ENCODE peak calls at places on chromosomes 4 and X, in four cellular contexts. D is K562, S is H1, Z is GM12878. W is an unnamed sample.

GRCh38 chr4:176778063-176778462 is 14.7 kb downstream of the VEGFC start:
- DNase-seq in D (no peak), S (no peak), Z (no peak), W (no peak)

GRCh38 chrX:53716328-53717088 is 30.0 kb upstream of the HUWE1 start:
- DNase-seq in D (no peak), S (no peak), Z (peak), W (no peak)

GRCh38 chr4:54513741-54514140 is 144.0 kb upstream of the KIT start:
- DNase-seq in D (no peak), S (no peak), Z (no peak), W (no peak)

GRCh38 chr4:150106886-150107285 is 28.6 kb downstream of the DCLK2 start:
- DNase-seq in D (no peak), S (no peak), Z (no peak), W (no peak)

GRCh38 chr4:168386002-168386401 is 67.5 kb upstream of the DDX60 start:
- DNase-seq in D (no peak), S (no peak), Z (no peak), W (no peak)

GRCh38 chr4:98430708-98431403 is 169.7 kb downstream of the RAP1GDS1 start:
- DNase-seq in D (no peak), S (no peak), Z (no peak), W (no peak)

GRCh38 chr4:67035986-67036385 is 509.3 kb downstream of the CENPC start:
- DNase-seq in D (no peak), S (no peak), Z (no peak), W (no peak)

GRCh38 chr4:165351359-165352130 is 24.1 kb downstream of the MSMO1 start:
- DNase-seq in D (no peak), S (no peak), Z (no peak), W (no peak)

GRCh38 chr4:176845636-176846035 is 52.9 kb upstream of the VEGFC start:
- DNase-seq in D (no peak), S (no peak), Z (no peak), W (no peak)

GRCh38 chr4:182085051-182085480 is 158.1 kb upstream of the TENM3 start:
- DNase-seq in D (no peak), S (peak), Z (no peak), W (no peak)

GRCh38 chr4:3707423-3708102 is 58.6 kb upstream of the ADRA2C start:
- DNase-seq in D (no peak), S (no peak), Z (no peak), W (no peak)

GRCh38 chr4:68569466-68570121 is 6.5 kb downstream of the UGT2B17 start:
- DNase-seq in D (no peak), S (no peak), Z (no peak), W (no peak)

GRCh38 chrX:39605866-39606265 is 491.9 kb downstream of the BCOR start:
- DNase-seq in D (no peak), S (no peak), Z (no peak), W (no peak)

GRCh38 chr4:112063260-112063659 is 82.0 kb upstream of the FAM241A start:
- DNase-seq in D (no peak), S (no peak), Z (no peak), W (no peak)

GRCh38 chr4:7237863-7238262 is 45.5 kb downstream of the SORCS2 start:
- DNase-seq in D (no peak), S (no peak), Z (no peak), W (no peak)

GRCh38 chr4:188647820-188648380 is 508.7 kb downstream of the TRIML1 start:
- DNase-seq in D (no peak), S (no peak), Z (no peak), W (no peak)

GRCh38 chr4:137638934-137639333 is 106.6 kb upstream of the PCDH18 start:
- DNase-seq in D (no peak), S (no peak), Z (no peak), W (no peak)

GRCh38 chr4:156378053-156378665 is 424.5 kb upstream of the CTSO start:
- DNase-seq in D (no peak), S (no peak), Z (no peak), W (peak)

GRCh38 chr4:114287079-114287696 is 307.7 kb upstream of the ARSJ start:
- DNase-seq in D (no peak), S (no peak), Z (no peak), W (no peak)

GRCh38 chr4:106329027-106329618 is 12.8 kb downstream of the AIMP1 start:
- DNase-seq in D (peak), S (no peak), Z (no peak), W (peak)

GRCh38 chrX:81202413-81202794 is 502 bp downstream of the SH3BGRL start:
- DNase-seq in D (no peak), S (no peak), Z (no peak), W (no peak)

GRCh38 chrX:80576815-80577533 is 156.7 kb downstream of the TENT5D start:
- DNase-seq in D (no peak), S (no peak), Z (no peak), W (no peak)

GRCh38 chrX:133610056-133610455 is 194.8 kb upstream of the GPC4 start:
- DNase-seq in D (no peak), S (no peak), Z (no peak), W (peak)

GRCh38 chrX:133609151-133609550 is 193.9 kb upstream of the GPC4 start:
- DNase-seq in D (no peak), S (no peak), Z (no peak), W (no peak)

GRCh38 chrX:133606990-133607389 is 191.7 kb upstream of the GPC4 start:
- DNase-seq in D (no peak), S (no peak), Z (no peak), W (no peak)

GRCh38 chrX:133607419-133608348 is 192.4 kb upstream of the GPC4 start:
- DNase-seq in D (no peak), S (no peak), Z (no peak), W (no peak)

DNA sequence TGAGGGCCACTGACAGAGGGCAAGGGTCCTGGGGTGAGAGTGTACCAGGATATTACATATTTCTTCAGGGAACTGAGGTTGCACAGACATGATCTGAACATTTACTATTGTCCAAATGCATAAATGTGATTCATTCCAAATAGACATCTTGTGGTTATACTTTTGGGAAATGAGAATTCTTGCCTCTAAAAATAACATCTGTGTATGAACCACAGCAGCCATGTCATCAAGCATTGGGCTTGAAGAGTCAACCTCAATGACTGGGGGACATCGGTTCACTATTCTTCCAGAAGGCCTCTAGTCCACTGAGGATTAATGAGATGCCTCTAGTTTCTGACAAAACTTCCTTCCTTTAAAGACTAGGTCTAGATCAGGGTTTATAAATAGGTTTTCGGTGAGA is 193.1 kb upstream of the GPC4 start:
- DNase-seq in D (no peak), S (no peak), Z (no peak), W (no peak)
- TF ChIP-seq JUND in D (no peak), S (no peak), Z (no peak), W (no peak)

GRCh38 chrX:86504297-86504696 is 356.0 kb downstream of the DACH2 start:
- DNase-seq in D (no peak), S (no peak), Z (no peak), W (no peak)
- TF ChIP-seq JUND in D (no peak), S (no peak), Z (no peak), W (no peak)

GRCh38 chrX:38304010-38304409 is 23.3 kb downstream of the RPGR start:
- DNase-seq in D (no peak), S (no peak), Z (no peak), W (peak)
- TF ChIP-seq JUND in D (no peak), S (no peak), Z (no peak), W (no peak)

GRCh38 chr4:1011022-1011694 is at the start of gene FGFRL1:
- DNase-seq in D (peak), S (no peak), Z (no peak), W (peak)

GRCh38 chr4:1006856-1007255 is 4.6 kb upstream of the FGFRL1 start:
- DNase-seq in D (no peak), S (no peak), Z (no peak), W (no peak)

GRCh38 chr4:1009647-1010521 is 1.5 kb upstream of the FGFRL1 start:
- DNase-seq in D (peak), S (no peak), Z (no peak), W (peak)

GRCh38 chr4:1010522-1011021 is 854 bp upstream of the FGFRL1 start:
- DNase-seq in D (peak), S (no peak), Z (no peak), W (peak)

GRCh38 chr4:1008840-1009646 is 2.4 kb upstream of the FGFRL1 start:
- DNase-seq in D (no peak), S (no peak), Z (no peak), W (peak)
- TF ChIP-seq JUND in D (no peak), S (no peak), Z (no peak), W (no peak)

GRCh38 chr4:48944659-48945290 is 38.2 kb upstream of the OCIAD2 start:
- DNase-seq in D (peak), S (no peak), Z (no peak), W (no peak)
- TF ChIP-seq JUND in D (no peak), S (no peak), Z (no peak), W (no peak)

DNA sequence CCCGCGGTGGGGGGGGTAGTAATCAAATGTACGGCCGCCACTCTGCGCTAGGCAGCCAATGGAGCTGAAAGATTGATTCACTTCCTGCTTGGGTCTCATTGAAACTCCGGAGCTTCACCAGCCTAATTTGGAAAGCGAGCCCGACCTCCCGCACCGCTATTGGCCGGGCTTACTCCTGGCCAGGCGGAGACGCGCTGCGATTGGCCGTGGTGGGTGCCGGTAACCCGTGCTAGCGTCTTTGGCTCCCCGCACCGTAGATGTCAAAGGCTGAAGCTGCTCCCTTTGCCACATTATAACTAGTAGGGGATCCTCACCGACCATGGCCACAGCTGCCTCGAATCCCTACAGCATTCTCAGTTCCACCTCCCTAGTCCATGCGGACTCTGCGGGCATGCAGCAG is at the start of gene POU3F4:
- DNase-seq in D (no peak), S (no peak), Z (no peak), W (no peak)
- TF ChIP-seq JUND in D (no peak), S (no peak), Z (no peak), W (no peak)

GRCh38 chrX:40806511-40807220 is 71.3 kb upstream of the MED14 start:
- DNase-seq in D (peak), S (no peak), Z (no peak), W (no peak)

GRCh38 chrX:40805404-40805803 is 70.1 kb upstream of the MED14 start:
- DNase-seq in D (peak), S (no peak), Z (no peak), W (no peak)

GRCh38 chrX:40808203-40808602 is 72.9 kb upstream of the MED14 start:
- DNase-seq in D (no peak), S (no peak), Z (no peak), W (no peak)

GRCh38 chrX:40807384-40807783 is 72.0 kb upstream of the MED14 start:
- DNase-seq in D (no peak), S (no peak), Z (no peak), W (no peak)

GRCh38 chrX:40809210-40809609 is 73.9 kb upstream of the MED14 start:
- DNase-seq in D (no peak), S (no peak), Z (no peak), W (no peak)
- TF ChIP-seq JUND in D (peak), S (no peak), Z (no peak), W (no peak)

DNA sequence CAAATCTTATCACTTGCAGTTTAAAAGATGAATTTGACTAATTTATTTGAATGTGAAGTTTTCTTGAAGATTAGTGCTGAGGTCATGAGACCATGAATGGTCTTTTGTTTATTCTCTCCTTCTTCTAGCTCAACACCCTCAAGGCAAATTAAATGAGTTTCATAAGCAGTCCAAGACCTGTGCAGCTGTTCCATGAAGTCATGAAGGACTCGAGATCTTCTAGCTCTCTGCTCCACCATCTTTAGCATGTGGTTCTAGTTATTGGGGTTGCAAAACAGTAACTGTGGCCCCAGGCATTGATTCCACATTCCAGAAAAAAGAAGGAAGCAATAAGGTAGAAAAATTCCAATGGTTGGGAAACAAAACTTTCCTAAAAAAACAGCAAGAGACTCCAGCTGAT is 84.2 kb upstream of the HS3ST1 start:
- DNase-seq in D (no peak), S (no peak), Z (no peak), W (no peak)
- TF ChIP-seq JUND in D (no peak), S (no peak), Z (no peak), W (no peak)

W was measured in T47D.